ENCODE peak calls at places on chromosomes 12 and 14, in nine cellular contexts. D is mesendoderm, I is astrocyte, L is HFF-Myc, Y is uterus, K is astrocyte of the spinal cord, G is body of pancreas, M is AG10803, J is cardiac fibroblast. Z is an unnamed sample.

GRCh38 chr12:82299617-82300016 is 58.6 kb downstream of the CCDC59 start:
- DNase-seq in D (peak), I (peak), L (no peak), Y (no peak), K (peak), G (no peak), M (peak), J (peak), Z (no peak)

GRCh38 chr12:19131020-19131431 is 1.5 kb downstream of the PLEKHA5 start:
- DNase-seq in D (peak), I (peak), L (no peak), Y (no peak), K (peak), G (peak), M (peak), J (peak), Z (peak)

GRCh38 chr12:119615518-119616475 is 22.2 kb downstream of the TMEM233 start:
- DNase-seq in D (no peak), I (no peak), L (no peak), Y (no peak), K (no peak), G (no peak), M (peak), J (no peak), Z (no peak)

GRCh38 chr12:88493651-88494050 is 86.6 kb downstream of the KITLG start:
- DNase-seq in D (no peak), I (peak), L (peak), Y (no peak), K (peak), G (no peak), M (peak), J (peak), Z (no peak)

GRCh38 chr12:27285395-27285794 is 41.3 kb downstream of the STK38L start:
- DNase-seq in D (no peak), I (peak), L (no peak), Y (no peak), K (peak), G (no peak), M (no peak), J (peak), Z (no peak)

GRCh38 chr12:71581206-71581605 is 82.4 kb downstream of the ZFC3H1 start:
- DNase-seq in D (peak), I (peak), L (no peak), Y (no peak), K (no peak), G (no peak), M (no peak), J (no peak), Z (peak)

GRCh38 chr12:106994579-106995220 is 7.8 kb upstream of the MTERF2 start:
- DNase-seq in D (no peak), I (peak), L (no peak), Y (no peak), K (no peak), G (no peak), M (peak), J (peak), Z (no peak)

GRCh38 chr12:58364389-58365086 is 423.2 kb downstream of the ATP23 start:
- DNase-seq in D (peak), I (peak), L (peak), Y (no peak), K (peak), G (no peak), M (peak), J (peak), Z (no peak)

GRCh38 chr14:20614038-20614840 is 23.1 kb upstream of the RNASE12 start:
- DNase-seq in D (no peak), I (no peak), L (no peak), Y (no peak), K (peak), G (no peak), M (no peak), J (no peak), Z (peak)

GRCh38 chr12:100851637-100852036 is 57.1 kb downstream of the ANO4 start:
- DNase-seq in D (no peak), I (no peak), L (no peak), Y (no peak), K (no peak), G (no peak), M (no peak), J (no peak), Z (no peak)

GRCh38 chr14:28784262-28785021 is 17.9 kb downstream of the FOXG1 start:
- DNase-seq in D (no peak), I (no peak), L (no peak), Y (no peak), K (no peak), G (no peak), M (no peak), J (no peak), Z (no peak)

GRCh38 chr12:50039151-50039835 is 14.0 kb upstream of the RACGAP1 start:
- DNase-seq in D (peak), I (peak), L (no peak), Y (peak), K (peak), G (peak), M (peak), J (peak), Z (peak)

GRCh38 chr12:50032516-50033316 is 7.4 kb upstream of the RACGAP1 start:
- DNase-seq in D (peak), I (no peak), L (no peak), Y (no peak), K (no peak), G (no peak), M (no peak), J (no peak), Z (no peak)

DNA sequence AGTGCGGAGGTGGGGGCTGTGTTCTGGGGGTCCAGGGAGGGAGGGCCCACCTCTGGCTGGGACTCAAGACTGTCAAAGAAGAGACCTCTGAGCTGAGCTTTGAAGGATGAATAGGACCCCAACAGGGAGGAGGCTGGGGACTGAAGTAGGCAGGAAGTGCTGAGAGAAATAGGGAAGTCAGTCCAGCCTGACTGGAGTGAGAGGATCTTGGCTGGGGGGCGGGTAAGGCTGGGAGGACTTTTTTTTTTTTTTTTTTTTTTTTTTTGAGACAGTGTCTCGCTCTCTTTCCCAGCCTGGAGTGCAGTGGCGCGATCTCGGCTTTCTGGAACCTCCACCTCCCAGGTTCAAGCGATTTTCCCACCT is 8.0 kb upstream of the RACGAP1 start:
- DNase-seq in D (no peak), I (no peak), L (no peak), Y (no peak), K (no peak), G (no peak), M (no peak), J (no peak), Z (no peak)
- H3K4me3 ChIP-seq in D (no peak), I (no peak), L (no peak), Y (no peak), K (no peak), G (no peak), M (no peak), J (no peak), Z (no peak)

GRCh38 chr12:104303538-104304151 is at the start of gene EID3:
- DNase-seq in D (peak), I (peak), L (no peak), Y (peak), K (peak), G (peak), M (peak), J (peak), Z (peak)
- H3K4me3 ChIP-seq in D (no peak), I (peak), L (peak), Y (peak), K (peak), G (peak), M (peak), J (peak), Z (peak)

DNA sequence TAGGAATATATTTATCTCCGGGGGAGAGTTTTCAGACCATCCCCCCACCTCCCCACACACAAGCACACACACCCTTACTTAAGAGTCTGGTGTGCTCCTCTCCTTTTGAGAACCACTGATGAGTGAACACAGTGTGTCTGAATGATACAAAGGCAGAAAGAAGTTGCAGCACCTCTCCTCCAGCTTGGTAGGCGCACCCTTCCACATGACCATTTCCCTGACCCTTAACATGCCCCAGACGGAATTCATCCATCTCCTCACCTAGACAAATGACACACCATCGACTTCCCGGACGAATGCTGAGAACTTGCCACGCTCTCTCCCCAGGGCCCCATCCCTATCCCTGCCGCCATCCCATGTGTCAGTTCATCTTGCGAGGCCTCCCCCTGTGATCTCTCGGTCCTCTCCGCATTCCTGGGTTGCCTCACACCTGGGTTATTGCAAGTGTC is 3.9 kb downstream of the TNFRSF1A start:
- DNase-seq in D (peak), I (peak), L (no peak), Y (no peak), K (no peak), G (no peak), M (peak), J (peak), Z (peak)
- H3K4me3 ChIP-seq in D (no peak), I (peak), L (peak), Y (peak), K (peak), G (no peak), M (peak), J (peak), Z (no peak)

DNA sequence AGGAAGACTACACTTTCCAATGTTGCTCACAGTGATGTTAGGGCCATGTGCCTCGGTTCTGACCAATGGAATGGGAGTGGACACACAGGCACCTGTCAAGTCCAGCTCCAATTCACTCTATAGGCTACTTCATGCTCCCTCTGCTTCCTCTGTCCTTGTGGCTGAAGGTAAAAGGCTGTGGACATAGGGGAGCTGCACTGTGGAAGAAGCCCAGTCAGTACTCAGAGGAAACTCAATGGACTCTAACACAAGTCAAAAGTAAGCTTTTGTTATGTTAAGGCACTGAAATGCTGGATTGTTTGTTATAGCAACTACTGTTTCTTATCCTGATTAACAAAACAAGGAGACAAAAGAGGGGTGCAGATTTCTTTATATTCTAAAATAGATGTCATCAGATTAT is 278.2 kb downstream of the BCL11B start:
- DNase-seq in D (no peak), I (no peak), L (no peak), Y (no peak), K (no peak), G (no peak), M (no peak), J (no peak), Z (no peak)
- H3K4me3 ChIP-seq in D (no peak), I (no peak), L (no peak), Y (no peak), K (no peak), G (no peak), M (no peak), J (no peak), Z (no peak)

GRCh38 chr14:103071544-103072251 is 12.3 kb upstream of the LBHD2 start:
- DNase-seq in D (no peak), I (no peak), L (no peak), Y (no peak), K (no peak), G (no peak), M (no peak), J (no peak), Z (no peak)

GRCh38 chr14:103073876-103074698 is 9.9 kb upstream of the LBHD2 start:
- DNase-seq in D (no peak), I (no peak), L (no peak), Y (no peak), K (no peak), G (no peak), M (no peak), J (no peak), Z (no peak)

GRCh38 chr14:103073367-103073875 is 10.6 kb upstream of the LBHD2 start:
- DNase-seq in D (no peak), I (no peak), L (no peak), Y (no peak), K (no peak), G (no peak), M (no peak), J (no peak), Z (no peak)

GRCh38 chr14:103072595-103073366 is 11.2 kb upstream of the LBHD2 start:
- DNase-seq in D (no peak), I (no peak), L (no peak), Y (no peak), K (no peak), G (peak), M (no peak), J (no peak), Z (peak)

DNA sequence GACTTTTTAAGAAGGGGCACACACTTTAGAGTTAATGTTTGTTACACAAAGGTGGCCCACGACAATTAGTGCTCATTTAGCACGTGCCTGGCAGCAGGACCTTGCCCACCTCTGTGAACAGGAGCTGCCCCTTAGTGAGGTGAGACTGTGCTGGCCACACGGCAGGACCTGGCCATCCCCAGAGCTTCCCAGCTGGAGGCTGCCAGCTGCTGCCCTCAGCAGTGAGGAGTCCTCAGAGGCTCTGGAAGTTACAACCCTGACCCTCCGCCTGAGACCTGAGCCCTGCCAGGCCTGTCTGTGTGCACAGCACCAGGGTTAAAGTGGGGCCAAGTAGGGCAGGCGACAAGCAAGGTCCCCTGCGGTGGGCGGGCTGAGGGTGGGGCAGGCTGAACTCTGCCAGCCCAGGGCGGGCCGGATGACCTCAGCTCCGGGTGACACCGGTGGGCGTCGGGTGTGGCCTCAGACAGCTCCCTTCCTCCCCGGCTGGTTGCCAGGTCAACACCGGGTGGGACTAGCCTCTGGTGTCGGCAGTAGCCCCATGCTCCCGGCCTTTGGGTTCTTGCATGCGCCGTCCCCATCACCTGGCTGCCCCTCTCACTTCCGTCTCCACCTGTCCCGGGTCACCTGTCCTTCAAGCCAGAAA is 9.2 kb upstream of the LBHD2 start:
- DNase-seq in D (no peak), I (no peak), L (no peak), Y (peak), K (no peak), G (peak), M (no peak), J (no peak), Z (no peak)
- H3K4me3 ChIP-seq in D (no peak), I (peak), L (peak), Y (no peak), K (no peak), G (no peak), M (peak), J (peak), Z (peak)

GRCh38 chr12:3150308-3150670 is 73.1 kb downstream of the TSPAN9 start:
- DNase-seq in D (no peak), I (no peak), L (no peak), Y (no peak), K (no peak), G (no peak), M (no peak), J (no peak), Z (no peak)
- H3K4me3 ChIP-seq in D (no peak), I (no peak), L (no peak), Y (no peak), K (no peak), G (no peak), M (no peak), J (no peak), Z (no peak)

GRCh38 chr12:102883204-102883799 is 33.7 kb downstream of the PAH start:
- DNase-seq in D (peak), I (no peak), L (no peak), Y (peak), K (peak), G (peak), M (peak), J (peak), Z (peak)
- H3K4me3 ChIP-seq in D (no peak), I (no peak), L (no peak), Y (no peak), K (no peak), G (no peak), M (no peak), J (no peak), Z (no peak)

GRCh38 chr12:68539615-68539952 is 71.1 kb upstream of the RAP1B start:
- DNase-seq in D (no peak), I (no peak), L (no peak), Y (no peak), K (no peak), G (no peak), M (no peak), J (no peak), Z (no peak)
- H3K4me3 ChIP-seq in D (no peak), I (no peak), L (no peak), Y (no peak), K (no peak), G (no peak), M (no peak), J (no peak), Z (no peak)

Z was measured in small intestine.